ENCODE peak calls at places on chromosome 12, in eight cellular contexts. M, S, I, U, A, V, Y and H are unnamed samples.
A peak's percentile ranks its signal among the peaks of the same experiment; 100 is the strongest.

GRCh38 chr12:3033538-3033865 is 43.7 kb upstream of the TSPAN9 start:
- DNase-seq in M (no peak), Y (no peak), U (no peak), S (no peak), V (peak; percentile 26), A (no peak), I (no peak), H (no peak)

GRCh38 chr12:94644622-94645021 is 5.7 kb downstream of the TMCC3 start:
- DNase-seq in Y (no peak), I (no peak), S (no peak), V (no peak), U (peak; percentile 93), A (peak; percentile 95), M (no peak), H (peak; percentile 28)

GRCh38 chr12:836952-837351 is 84.6 kb downstream of the WNK1 start:
- DNase-seq in S (no peak), U (no peak), I (no peak), M (no peak), V (no peak), A (no peak), Y (no peak), H (no peak)

GRCh38 chr12:50505945-50506344 is 1.2 kb downstream of the DIP2B start:
- DNase-seq in U (no peak), M (peak; percentile 54), V (no peak), I (no peak), S (no peak), A (no peak), Y (peak; percentile 32), H (no peak)

GRCh38 chr12:41663487-41664258 is 475.6 kb downstream of the PDZRN4 start:
- DNase-seq in M (no peak), U (peak; percentile 22), V (no peak), Y (no peak), I (no peak), A (no peak), S (no peak), H (no peak)

GRCh38 chr12:95605087-95605486 is 53.8 kb upstream of the USP44 start:
- DNase-seq in Y (no peak), I (no peak), S (no peak), M (no peak), A (peak; percentile 77), V (no peak), U (peak; percentile 58), H (no peak)

GRCh38 chr12:29794869-29795268 is 11.1 kb upstream of the TMTC1 start:
- DNase-seq in I (no peak), V (no peak), Y (no peak), A (no peak), S (no peak), U (peak; percentile 4), M (no peak), H (no peak)

GRCh38 chr12:130555628-130556485 is 160.2 kb downstream of the RIMBP2 start:
- DNase-seq in M (no peak), Y (no peak), S (no peak), V (no peak), I (no peak), A (no peak), U (no peak), H (no peak)

GRCh38 chr12:58732894-58733293 is 187.4 kb downstream of the LRIG3 start:
- DNase-seq in V (no peak), Y (no peak), U (no peak), M (no peak), A (no peak), S (no peak), I (no peak), H (no peak)

GRCh38 chr12:106304001-106304421 is 1.5 kb downstream of the TCP11L2 start:
- DNase-seq in U (no peak), A (no peak), S (no peak), M (no peak), I (no peak), V (no peak), Y (no peak), H (no peak)

GRCh38 chr12:127964717-127965116 is 302.3 kb upstream of the TMEM132C start:
- DNase-seq in A (no peak), Y (no peak), I (no peak), M (no peak), S (no peak), V (no peak), U (no peak), H (no peak)

GRCh38 chr12:100017056-100017455 is 32.3 kb upstream of the ANKS1B start:
- DNase-seq in A (no peak), I (no peak), U (peak; percentile 67), Y (no peak), V (no peak), M (no peak), S (no peak), H (no peak)

GRCh38 chr12:75488553-75488952 is 8.0 kb downstream of the GLIPR1 start:
- DNase-seq in V (no peak), U (peak; percentile 39), A (no peak), Y (no peak), S (no peak), I (no peak), M (no peak), H (no peak)

GRCh38 chr12:41436076-41436475 is 248.0 kb downstream of the PDZRN4 start:
- DNase-seq in V (no peak), A (no peak), S (no peak), M (no peak), U (no peak), I (no peak), Y (no peak), H (no peak)

GRCh38 chr12:22289250-22289649 is 45.3 kb downstream of the ST8SIA1 start:
- DNase-seq in M (no peak), V (no peak), Y (no peak), I (no peak), U (no peak), A (no peak), S (no peak), H (no peak)

GRCh38 chr12:91877461-91878230 is 268.0 kb downstream of the BTG1 start:
- DNase-seq in V (no peak), M (no peak), A (no peak), S (no peak), I (no peak), Y (no peak), U (peak; percentile 29), H (no peak)

GRCh38 chr12:109740694-109741245 is 27.1 kb downstream of the FAM222A start:
- DNase-seq in A (no peak), I (no peak), U (no peak), S (no peak), V (peak; percentile 13), M (peak; percentile 25), Y (no peak), H (no peak)

GRCh38 chr12:47785887-47786661 is 13.0 kb downstream of the SLC48A1 start:
- DNase-seq in U (no peak), Y (no peak), A (no peak), I (no peak), M (no peak), V (peak; percentile 53), S (no peak), H (no peak)

GRCh38 chr12:117277875-117278274 is 83.6 kb downstream of the NOS1 start:
- DNase-seq in U (no peak), M (no peak), Y (no peak), V (no peak), A (no peak), I (no peak), S (no peak), H (no peak)

GRCh38 chr12:11228268-11228879 is 41.1 kb downstream of the PRB3 start:
- DNase-seq in A (peak; percentile 1), V (no peak), I (no peak), S (no peak), U (peak; percentile 72), Y (peak; percentile 37), M (no peak), H (peak; percentile 25)
- TF ChIP-seq CTCF in A (peak; percentile 66), V (no peak), I (peak; percentile 78), S (peak; percentile 67), U (peak; percentile 92), Y (peak; percentile 57), M (peak; percentile 33), H (peak; percentile 47)

DNA sequence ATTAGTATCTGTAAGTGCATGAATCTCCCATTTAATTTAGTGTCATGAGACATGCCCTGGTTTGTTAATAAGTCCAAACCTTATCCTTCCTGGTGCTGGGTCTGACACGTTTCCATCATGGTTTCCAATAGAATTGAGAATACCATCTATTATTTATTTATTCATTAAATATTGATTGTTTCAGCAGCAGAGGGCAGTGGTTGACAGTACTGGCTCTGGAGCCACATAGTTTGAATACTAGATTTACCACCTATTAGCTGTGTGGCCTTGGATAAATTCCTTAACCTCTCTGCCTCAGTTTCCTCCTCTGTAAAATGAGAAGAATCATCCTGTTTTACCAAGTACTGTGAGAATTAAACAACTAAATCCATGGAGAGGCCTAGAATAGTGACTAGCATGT is 941 bp upstream of the STAB2 start:
- DNase-seq in A (no peak), U (no peak), V (no peak), M (no peak), S (no peak), I (no peak), Y (no peak), H (no peak)
- TF ChIP-seq CTCF in A (peak; percentile 12), U (peak; percentile 39), V (no peak), M (no peak), S (no peak), I (no peak), Y (no peak), H (no peak)

GRCh38 chr12:89706551-89707348 is 1.9 kb downstream of the ATP2B1 start:
- DNase-seq in M (peak; percentile 36), Y (no peak), S (no peak), V (no peak), I (no peak), A (no peak), U (peak; percentile 25), H (no peak)

GRCh38 chr12:89708793-89709156 is at the start of gene ATP2B1:
- DNase-seq in M (peak; percentile 92), U (peak; percentile 95), Y (peak; percentile 92), V (peak; percentile 94), A (no peak), I (peak; percentile 66), S (no peak), H (peak; percentile 91)

GRCh38 chr12:89707992-89708792 is 446 bp downstream of the ATP2B1 start:
- DNase-seq in V (peak; percentile 77), S (no peak), M (peak; percentile 62), U (peak; percentile 31), A (no peak), Y (peak; percentile 47), I (no peak), H (peak; percentile 50)

GRCh38 chr12:89709157-89709993 is 737 bp upstream of the ATP2B1 start:
- DNase-seq in S (peak; percentile 95), M (peak; percentile 99), U (peak; percentile 99), V (peak; percentile 99), I (peak; percentile 96), A (peak; percentile 91), Y (peak; percentile 100), H (peak; percentile 98)

DNA sequence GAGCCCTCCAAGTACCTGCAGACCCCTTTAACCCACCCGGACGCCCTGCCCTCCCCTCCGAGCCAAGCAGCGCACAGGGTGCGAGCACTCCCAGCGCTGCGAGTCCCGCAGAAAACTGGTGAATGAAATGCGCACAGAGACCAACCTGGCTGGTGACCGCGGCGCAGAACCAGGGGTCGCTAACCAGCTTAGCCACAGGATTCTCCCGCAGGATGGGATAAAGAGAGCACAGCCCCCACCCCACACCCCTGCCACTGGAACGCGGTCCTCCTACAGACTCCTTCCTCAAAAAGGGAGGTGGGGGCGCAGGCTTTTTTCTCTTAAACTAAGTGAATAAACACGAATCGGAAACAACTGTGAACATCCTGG is 1.0 kb downstream of the ATP2B1 start:
- DNase-seq in V (no peak), I (no peak), U (peak; percentile 16), A (no peak), M (peak; percentile 44), Y (peak; percentile 34), S (no peak), H (peak; percentile 15)
- TF ChIP-seq CTCF in V (no peak), I (no peak), U (no peak), A (no peak), M (no peak), Y (no peak), S (no peak), H (no peak)

GRCh38 chr12:19915392-19916192 is 452.7 kb upstream of the PDE3A start:
- DNase-seq in S (no peak), A (no peak), Y (no peak), U (peak; percentile 28), I (no peak), V (no peak), M (no peak), H (peak; percentile 21)
- TF ChIP-seq CTCF in S (peak; percentile 44), A (peak; percentile 51), Y (peak; percentile 67), U (peak; percentile 43), I (peak; percentile 15), V (peak; percentile 65), M (peak; percentile 40), H (peak; percentile 49)